ENCODE peak calls at places on chromosomes 1 and 21, in nine cellular contexts. K is T-helper 1 cell, C is HS-5, P is caudate nucleus, L is ELF-1, Z is bronchial epithelial cell, A is mesendoderm, S is Caki2, O is small intestine. W is an unnamed sample.

GRCh38 chr1:162977944-162978568 is 91.1 kb upstream of the RGS4 start:
- DNase-seq in Z (no peak), K (no peak), O (no peak), A (peak; percentile 13), L (no peak), P (no peak), S (no peak), C (no peak), W (no peak)

GRCh38 chr1:243396424-243396823 is 140.6 kb downstream of the SDCCAG8 start:
- DNase-seq in C (no peak), L (no peak), P (no peak), A (no peak), O (no peak), Z (no peak), K (no peak), S (no peak), W (no peak)

GRCh38 chr1:10685851-10686403 is 110.5 kb downstream of the CASZ1 start:
- DNase-seq in Z (no peak), S (no peak), L (no peak), K (no peak), C (no peak), O (no peak), A (no peak), P (no peak), W (no peak)

GRCh38 chr1:53738205-53739108 is 507 bp downstream of the GLIS1 start:
- DNase-seq in C (no peak), S (no peak), O (no peak), A (no peak), P (no peak), K (no peak), L (no peak), Z (no peak), W (no peak)

GRCh38 chr21:31446206-31446900 is 102.3 kb upstream of the TIAM1 start:
- DNase-seq in A (no peak), L (no peak), K (no peak), S (no peak), Z (no peak), P (no peak), O (peak; percentile 8), C (no peak), W (no peak)

GRCh38 chr1:119956306-119956705 is 60.0 kb upstream of the ADAM30 start:
- DNase-seq in O (no peak), P (no peak), C (no peak), A (no peak), Z (no peak), S (no peak), K (no peak), L (no peak), W (no peak)

GRCh38 chr1:234987415-234988159 is 141.1 kb downstream of the TOMM20 start:
- DNase-seq in P (no peak), K (no peak), C (no peak), Z (no peak), S (peak; percentile 84), A (peak; percentile 98), L (peak; percentile 98), O (no peak), W (no peak)

GRCh38 chr21:45590726-45591618 is 48.7 kb upstream of the SLC19A1 start:
- DNase-seq in P (no peak), L (peak; percentile 28), A (no peak), S (no peak), O (no peak), Z (no peak), C (no peak), K (peak; percentile 39), W (peak; percentile 88)

GRCh38 chr1:53359225-53359933 is 31.5 kb upstream of the LRP8 start:
- DNase-seq in P (no peak), O (no peak), C (no peak), Z (no peak), S (no peak), K (no peak), L (no peak), A (no peak), W (peak; percentile 22)

GRCh38 chr1:185314416-185314815 is 2.6 kb downstream of the IVNS1ABP start:
- DNase-seq in K (no peak), L (no peak), C (no peak), P (no peak), A (peak; percentile 47), Z (no peak), O (peak; percentile 36), S (peak; percentile 26), W (no peak)

GRCh38 chr1:91428182-91428798 is 23.7 kb upstream of the HFM1 start:
- DNase-seq in A (peak; percentile 65), P (no peak), C (no peak), K (no peak), S (no peak), L (peak; percentile 52), O (no peak), Z (no peak), W (no peak)

GRCh38 chr1:17579951-17580939 is 40.7 kb downstream of the ARHGEF10L start:
- DNase-seq in L (no peak), O (peak; percentile 79), A (no peak), C (no peak), Z (no peak), S (peak; percentile 70), P (no peak), K (no peak), W (peak; percentile 77)

W was measured in spleen.